ENCODE peak calls at places on chromosome 13, in ten cellular contexts. One of them, this sample, is unnamed.

GRCh38 chr13:38641164-38641948 is 45.5 kb upstream of the FREM2 start:
- DNase-seq in mucosa of descending colon: no peak
- DNase-seq in NCI-H1417: no peak
- DNase-seq in body of pancreas: no peak
- DNase-seq in left cardiac atrium: no peak
- DNase-seq in activated CD8-positive, alpha-beta T cell treated with anti-CD3 and anti-CD28 coated beads for 36 hours: no peak
- DNase-seq in SK-MEL-5: peak; percentile 50
- DNase-seq in fibroblast of lung: no peak
- DNase-seq in activated T-cell treated with anti-CD3 and anti-CD28 coated beads for 1 hour: no peak
- DNase-seq in anterior cingulate cortex: no peak
- DNase-seq in this sample: peak; percentile 16

GRCh38 chr13:97233499-97233898 is 11.4 kb downstream of the MBNL2 start:
- DNase-seq in mucosa of descending colon: no peak
- DNase-seq in fibroblast of lung: no peak
- DNase-seq in activated CD8-positive, alpha-beta T cell treated with anti-CD3 and anti-CD28 coated beads for 36 hours: no peak
- DNase-seq in NCI-H1417: no peak
- DNase-seq in anterior cingulate cortex: no peak
- DNase-seq in left cardiac atrium: no peak
- DNase-seq in SK-MEL-5: no peak
- DNase-seq in activated T-cell treated with anti-CD3 and anti-CD28 coated beads for 1 hour: no peak
- DNase-seq in body of pancreas: no peak
- DNase-seq in this sample: no peak

GRCh38 chr13:32031815-32032345 is 306 bp downstream of the FRY start:
- DNase-seq in fibroblast of lung: peak; percentile 17
- DNase-seq in left cardiac atrium: no peak
- DNase-seq in activated T-cell treated with anti-CD3 and anti-CD28 coated beads for 1 hour: no peak
- DNase-seq in anterior cingulate cortex: no peak
- DNase-seq in SK-MEL-5: no peak
- DNase-seq in body of pancreas: no peak
- DNase-seq in activated CD8-positive, alpha-beta T cell treated with anti-CD3 and anti-CD28 coated beads for 36 hours: no peak
- DNase-seq in mucosa of descending colon: no peak
- DNase-seq in NCI-H1417: peak; percentile 4
- DNase-seq in this sample: peak; percentile 45

GRCh38 chr13:44660050-44660449 is 83.9 kb upstream of the TSC22D1 start:
- DNase-seq in SK-MEL-5: no peak
- DNase-seq in anterior cingulate cortex: no peak
- DNase-seq in left cardiac atrium: no peak
- DNase-seq in NCI-H1417: no peak
- DNase-seq in activated T-cell treated with anti-CD3 and anti-CD28 coated beads for 1 hour: no peak
- DNase-seq in activated CD8-positive, alpha-beta T cell treated with anti-CD3 and anti-CD28 coated beads for 36 hours: no peak
- DNase-seq in fibroblast of lung: no peak
- DNase-seq in mucosa of descending colon: no peak
- DNase-seq in body of pancreas: no peak
- DNase-seq in this sample: no peak

GRCh38 chr13:44803390-44803789 is 185.9 kb downstream of the NUFIP1 start:
- DNase-seq in activated T-cell treated with anti-CD3 and anti-CD28 coated beads for 1 hour: no peak
- DNase-seq in NCI-H1417: no peak
- DNase-seq in fibroblast of lung: no peak
- DNase-seq in anterior cingulate cortex: no peak
- DNase-seq in activated CD8-positive, alpha-beta T cell treated with anti-CD3 and anti-CD28 coated beads for 36 hours: no peak
- DNase-seq in mucosa of descending colon: no peak
- DNase-seq in SK-MEL-5: no peak
- DNase-seq in body of pancreas: no peak
- DNase-seq in left cardiac atrium: no peak
- DNase-seq in this sample: no peak

GRCh38 chr13:32362574-32362973 is 47.3 kb downstream of the BRCA2 start:
- DNase-seq in body of pancreas: no peak
- DNase-seq in fibroblast of lung: no peak
- DNase-seq in anterior cingulate cortex: no peak
- DNase-seq in activated T-cell treated with anti-CD3 and anti-CD28 coated beads for 1 hour: no peak
- DNase-seq in mucosa of descending colon: no peak
- DNase-seq in SK-MEL-5: no peak
- DNase-seq in activated CD8-positive, alpha-beta T cell treated with anti-CD3 and anti-CD28 coated beads for 36 hours: no peak
- DNase-seq in NCI-H1417: no peak
- DNase-seq in left cardiac atrium: no peak
- DNase-seq in this sample: no peak

GRCh38 chr13:41601718-41602445 is 144.5 kb downstream of the RGCC start:
- DNase-seq in activated CD8-positive, alpha-beta T cell treated with anti-CD3 and anti-CD28 coated beads for 36 hours: no peak
- DNase-seq in anterior cingulate cortex: no peak
- DNase-seq in fibroblast of lung: peak; percentile 54
- DNase-seq in SK-MEL-5: no peak
- DNase-seq in activated T-cell treated with anti-CD3 and anti-CD28 coated beads for 1 hour: no peak
- DNase-seq in body of pancreas: no peak
- DNase-seq in mucosa of descending colon: no peak
- DNase-seq in left cardiac atrium: no peak
- DNase-seq in NCI-H1417: no peak
- DNase-seq in this sample: no peak

GRCh38 chr13:33610471-33611015 is 207.4 kb upstream of the RFC3 start:
- DNase-seq in left cardiac atrium: peak; percentile 82
- DNase-seq in body of pancreas: no peak
- DNase-seq in anterior cingulate cortex: peak; percentile 67
- DNase-seq in activated CD8-positive, alpha-beta T cell treated with anti-CD3 and anti-CD28 coated beads for 36 hours: peak; percentile 73
- DNase-seq in activated T-cell treated with anti-CD3 and anti-CD28 coated beads for 1 hour: peak; percentile 31
- DNase-seq in mucosa of descending colon: peak; percentile 61
- DNase-seq in fibroblast of lung: no peak
- DNase-seq in SK-MEL-5: peak; percentile 95
- DNase-seq in NCI-H1417: no peak
- DNase-seq in this sample: peak; percentile 92

GRCh38 chr13:36453518-36453917 is 21.2 kb downstream of the CCNA1 start:
- DNase-seq in body of pancreas: no peak
- DNase-seq in NCI-H1417: peak; percentile 51
- DNase-seq in anterior cingulate cortex: no peak
- DNase-seq in activated CD8-positive, alpha-beta T cell treated with anti-CD3 and anti-CD28 coated beads for 36 hours: no peak
- DNase-seq in activated T-cell treated with anti-CD3 and anti-CD28 coated beads for 1 hour: no peak
- DNase-seq in SK-MEL-5: peak; percentile 58
- DNase-seq in mucosa of descending colon: no peak
- DNase-seq in left cardiac atrium: no peak
- DNase-seq in fibroblast of lung: no peak
- DNase-seq in this sample: peak; percentile 20

GRCh38 chr13:30796132-30796832 is 60.9 kb downstream of the ALOX5AP start:
- DNase-seq in left cardiac atrium: no peak
- DNase-seq in anterior cingulate cortex: no peak
- DNase-seq in activated CD8-positive, alpha-beta T cell treated with anti-CD3 and anti-CD28 coated beads for 36 hours: peak; percentile 44
- DNase-seq in activated T-cell treated with anti-CD3 and anti-CD28 coated beads for 1 hour: no peak
- DNase-seq in body of pancreas: no peak
- DNase-seq in mucosa of descending colon: no peak
- DNase-seq in SK-MEL-5: peak; percentile 66
- DNase-seq in fibroblast of lung: peak; percentile 59
- DNase-seq in NCI-H1417: no peak
- DNase-seq in this sample: peak; percentile 41

GRCh38 chr13:29909975-29910674 is 59.7 kb upstream of the UBL3 start:
- DNase-seq in fibroblast of lung: peak; percentile 51
- DNase-seq in NCI-H1417: no peak
- DNase-seq in left cardiac atrium: no peak
- DNase-seq in anterior cingulate cortex: no peak
- DNase-seq in activated T-cell treated with anti-CD3 and anti-CD28 coated beads for 1 hour: no peak
- DNase-seq in activated CD8-positive, alpha-beta T cell treated with anti-CD3 and anti-CD28 coated beads for 36 hours: no peak
- DNase-seq in SK-MEL-5: peak; percentile 59
- DNase-seq in body of pancreas: no peak
- DNase-seq in mucosa of descending colon: no peak
- DNase-seq in this sample: no peak

GRCh38 chr13:51821666-51822065 is 17.7 kb upstream of the DHRS12 start:
- DNase-seq in fibroblast of lung: no peak
- DNase-seq in left cardiac atrium: no peak
- DNase-seq in SK-MEL-5: no peak
- DNase-seq in mucosa of descending colon: no peak
- DNase-seq in NCI-H1417: no peak
- DNase-seq in body of pancreas: no peak
- DNase-seq in activated T-cell treated with anti-CD3 and anti-CD28 coated beads for 1 hour: no peak
- DNase-seq in anterior cingulate cortex: no peak
- DNase-seq in activated CD8-positive, alpha-beta T cell treated with anti-CD3 and anti-CD28 coated beads for 36 hours: no peak
- DNase-seq in this sample: peak; percentile 20

GRCh38 chr13:62331384-62331783 is 915.7 kb upstream of the PCDH20 start:
- DNase-seq in activated T-cell treated with anti-CD3 and anti-CD28 coated beads for 1 hour: no peak
- DNase-seq in NCI-H1417: no peak
- DNase-seq in activated CD8-positive, alpha-beta T cell treated with anti-CD3 and anti-CD28 coated beads for 36 hours: no peak
- DNase-seq in mucosa of descending colon: no peak
- DNase-seq in body of pancreas: no peak
- DNase-seq in left cardiac atrium: no peak
- DNase-seq in anterior cingulate cortex: no peak
- DNase-seq in fibroblast of lung: no peak
- DNase-seq in SK-MEL-5: no peak
- DNase-seq in this sample: no peak

GRCh38 chr13:69306766-69307165 is 800.9 kb upstream of the ATXN8OS start:
- DNase-seq in body of pancreas: no peak
- DNase-seq in activated CD8-positive, alpha-beta T cell treated with anti-CD3 and anti-CD28 coated beads for 36 hours: no peak
- DNase-seq in SK-MEL-5: peak; percentile 29
- DNase-seq in anterior cingulate cortex: no peak
- DNase-seq in NCI-H1417: no peak
- DNase-seq in left cardiac atrium: no peak
- DNase-seq in activated T-cell treated with anti-CD3 and anti-CD28 coated beads for 1 hour: no peak
- DNase-seq in mucosa of descending colon: no peak
- DNase-seq in fibroblast of lung: no peak
- DNase-seq in this sample: peak; percentile 36

GRCh38 chr13:100532836-100533435 is 55.7 kb downstream of the GGACT start:
- DNase-seq in left cardiac atrium: no peak
- DNase-seq in activated T-cell treated with anti-CD3 and anti-CD28 coated beads for 1 hour: no peak
- DNase-seq in SK-MEL-5: no peak
- DNase-seq in activated CD8-positive, alpha-beta T cell treated with anti-CD3 and anti-CD28 coated beads for 36 hours: no peak
- DNase-seq in body of pancreas: no peak
- DNase-seq in NCI-H1417: no peak
- DNase-seq in anterior cingulate cortex: no peak
- DNase-seq in fibroblast of lung: no peak
- DNase-seq in mucosa of descending colon: no peak
- DNase-seq in this sample: no peak

GRCh38 chr13:71759506-71760225 is 107.3 kb downstream of the DACH1 start:
- DNase-seq in activated CD8-positive, alpha-beta T cell treated with anti-CD3 and anti-CD28 coated beads for 36 hours: no peak
- DNase-seq in anterior cingulate cortex: no peak
- DNase-seq in mucosa of descending colon: no peak
- DNase-seq in body of pancreas: no peak
- DNase-seq in NCI-H1417: no peak
- DNase-seq in fibroblast of lung: peak; percentile 15
- DNase-seq in left cardiac atrium: no peak
- DNase-seq in SK-MEL-5: peak; percentile 31
- DNase-seq in activated T-cell treated with anti-CD3 and anti-CD28 coated beads for 1 hour: no peak
- DNase-seq in this sample: peak; percentile 93

GRCh38 chr13:23432589-23432988 is 913 bp downstream of the SACS start:
- DNase-seq in fibroblast of lung: no peak
- DNase-seq in anterior cingulate cortex: no peak
- DNase-seq in activated T-cell treated with anti-CD3 and anti-CD28 coated beads for 1 hour: no peak
- DNase-seq in body of pancreas: no peak
- DNase-seq in NCI-H1417: no peak
- DNase-seq in left cardiac atrium: no peak
- DNase-seq in SK-MEL-5: no peak
- DNase-seq in activated CD8-positive, alpha-beta T cell treated with anti-CD3 and anti-CD28 coated beads for 36 hours: no peak
- DNase-seq in mucosa of descending colon: no peak
- DNase-seq in this sample: no peak